ENCODE peak calls at places on chromosomes 2 and 18, in five cellular contexts. One of them, this sample, is unnamed.

GRCh38 chr2:70340921-70341765 is 39.3 kb upstream of the FAM136A start:
- DNase-seq in fibroblast of mammary gland: peak
- DNase-seq in posterior vena cava: no peak
- DNase-seq in heart right ventricle: no peak
- DNase-seq in effector memory CD8-positive, alpha-beta T cell: peak
- DNase-seq in this sample: peak

GRCh38 chr2:238284802-238285515 is 3.5 kb downstream of the PER2 start:
- DNase-seq in fibroblast of mammary gland: no peak
- DNase-seq in posterior vena cava: peak
- DNase-seq in heart right ventricle: no peak
- DNase-seq in effector memory CD8-positive, alpha-beta T cell: no peak
- DNase-seq in this sample: no peak

GRCh38 chr18:9762561-9762960 is 54.5 kb downstream of the RAB31 start:
- DNase-seq in fibroblast of mammary gland: no peak
- DNase-seq in posterior vena cava: no peak
- DNase-seq in heart right ventricle: no peak
- DNase-seq in effector memory CD8-positive, alpha-beta T cell: no peak
- DNase-seq in this sample: no peak

GRCh38 chr2:109238580-109238979 is 109.6 kb downstream of the SH3RF3 start:
- DNase-seq in fibroblast of mammary gland: peak
- DNase-seq in posterior vena cava: peak
- DNase-seq in heart right ventricle: peak
- DNase-seq in effector memory CD8-positive, alpha-beta T cell: peak
- DNase-seq in this sample: peak

GRCh38 chr2:236209996-236210395 is 41.8 kb upstream of the GBX2 start:
- DNase-seq in fibroblast of mammary gland: no peak
- DNase-seq in posterior vena cava: no peak
- DNase-seq in heart right ventricle: no peak
- DNase-seq in effector memory CD8-positive, alpha-beta T cell: no peak
- DNase-seq in this sample: no peak

GRCh38 chr2:27967076-27967475 is 76.5 kb downstream of the BABAM2 start:
- DNase-seq in fibroblast of mammary gland: peak
- DNase-seq in posterior vena cava: no peak
- DNase-seq in heart right ventricle: no peak
- DNase-seq in effector memory CD8-positive, alpha-beta T cell: no peak
- DNase-seq in this sample: no peak

GRCh38 chr2:232521098-232521497 is 910 bp downstream of the PRSS56 start:
- DNase-seq in fibroblast of mammary gland: no peak
- DNase-seq in posterior vena cava: no peak
- DNase-seq in heart right ventricle: no peak
- DNase-seq in effector memory CD8-positive, alpha-beta T cell: no peak
- DNase-seq in this sample: no peak

GRCh38 chr2:170245312-170245711 is 67.4 kb downstream of the MYO3B start:
- DNase-seq in fibroblast of mammary gland: no peak
- DNase-seq in posterior vena cava: no peak
- DNase-seq in heart right ventricle: no peak
- DNase-seq in effector memory CD8-positive, alpha-beta T cell: no peak
- DNase-seq in this sample: no peak

GRCh38 chr18:35490894-35491688 is 6.7 kb downstream of the INO80C start:
- DNase-seq in fibroblast of mammary gland: no peak
- DNase-seq in posterior vena cava: no peak
- DNase-seq in heart right ventricle: no peak
- DNase-seq in effector memory CD8-positive, alpha-beta T cell: no peak
- DNase-seq in this sample: peak

GRCh38 chr2:64865073-64865830 is 123.9 kb upstream of the SLC1A4 start:
- DNase-seq in fibroblast of mammary gland: peak
- DNase-seq in posterior vena cava: peak
- DNase-seq in heart right ventricle: peak
- DNase-seq in effector memory CD8-positive, alpha-beta T cell: peak
- DNase-seq in this sample: peak

GRCh38 chr2:14422426-14422825 is 210.1 kb upstream of the LRATD1 start:
- DNase-seq in fibroblast of mammary gland: no peak
- DNase-seq in posterior vena cava: no peak
- DNase-seq in heart right ventricle: no peak
- DNase-seq in effector memory CD8-positive, alpha-beta T cell: no peak
- DNase-seq in this sample: no peak

GRCh38 chr18:36179562-36180334 is 7.5 kb upstream of the MOCOS start:
- DNase-seq in fibroblast of mammary gland: peak
- DNase-seq in posterior vena cava: peak
- DNase-seq in heart right ventricle: peak
- DNase-seq in effector memory CD8-positive, alpha-beta T cell: no peak
- DNase-seq in this sample: peak

GRCh38 chr2:191333911-191334357 is 88.7 kb downstream of the MYO1B start:
- DNase-seq in fibroblast of mammary gland: peak
- DNase-seq in posterior vena cava: no peak
- DNase-seq in heart right ventricle: no peak
- DNase-seq in effector memory CD8-positive, alpha-beta T cell: no peak
- DNase-seq in this sample: peak

GRCh38 chr2:4556136-4556535 is 852.8 kb downstream of the DCDC2C start:
- DNase-seq in fibroblast of mammary gland: no peak
- DNase-seq in posterior vena cava: no peak
- DNase-seq in heart right ventricle: no peak
- DNase-seq in effector memory CD8-positive, alpha-beta T cell: no peak
- DNase-seq in this sample: peak

GRCh38 chr2:26175716-26176615 is 3.1 kb downstream of the GAREM2 start:
- DNase-seq in fibroblast of mammary gland: no peak
- DNase-seq in posterior vena cava: no peak
- DNase-seq in heart right ventricle: no peak
- DNase-seq in effector memory CD8-positive, alpha-beta T cell: no peak
- DNase-seq in this sample: no peak

GRCh38 chr18:79610461-79611039 is 69.1 kb upstream of the CTDP1 start:
- DNase-seq in fibroblast of mammary gland: no peak
- DNase-seq in posterior vena cava: peak
- DNase-seq in heart right ventricle: peak
- DNase-seq in effector memory CD8-positive, alpha-beta T cell: no peak
- DNase-seq in this sample: no peak

GRCh38 chr18:7902399-7902839 is 335.3 kb downstream of the PTPRM start:
- DNase-seq in fibroblast of mammary gland: peak
- DNase-seq in posterior vena cava: no peak
- DNase-seq in heart right ventricle: no peak
- DNase-seq in effector memory CD8-positive, alpha-beta T cell: no peak
- DNase-seq in this sample: peak

GRCh38 chr2:215283221-215283620 is 28.6 kb upstream of the ATIC start:
- DNase-seq in fibroblast of mammary gland: no peak
- DNase-seq in posterior vena cava: no peak
- DNase-seq in heart right ventricle: no peak
- DNase-seq in effector memory CD8-positive, alpha-beta T cell: no peak
- DNase-seq in this sample: no peak

GRCh38 chr2:113273031-113273551 is 5.6 kb downstream of the PAX8 start:
- DNase-seq in fibroblast of mammary gland: peak
- DNase-seq in posterior vena cava: peak
- DNase-seq in heart right ventricle: no peak
- DNase-seq in effector memory CD8-positive, alpha-beta T cell: no peak
- DNase-seq in this sample: peak

GRCh38 chr18:36814994-36815393 is 13.8 kb downstream of the TPGS2 start:
- DNase-seq in fibroblast of mammary gland: no peak
- DNase-seq in posterior vena cava: no peak
- DNase-seq in heart right ventricle: no peak
- DNase-seq in effector memory CD8-positive, alpha-beta T cell: no peak
- DNase-seq in this sample: no peak

GRCh38 chr2:170006592-170007327 is 171.2 kb upstream of the MYO3B start:
- DNase-seq in fibroblast of mammary gland: no peak
- DNase-seq in posterior vena cava: no peak
- DNase-seq in heart right ventricle: no peak
- DNase-seq in effector memory CD8-positive, alpha-beta T cell: no peak
- DNase-seq in this sample: peak

GRCh38 chr2:45747363-45747762 is 95.9 kb downstream of the PRKCE start:
- DNase-seq in fibroblast of mammary gland: no peak
- DNase-seq in posterior vena cava: no peak
- DNase-seq in heart right ventricle: no peak
- DNase-seq in effector memory CD8-positive, alpha-beta T cell: no peak
- DNase-seq in this sample: no peak

GRCh38 chr2:165055081-165055879 is 100.0 kb upstream of the SLC38A11 start:
- DNase-seq in fibroblast of mammary gland: no peak
- DNase-seq in posterior vena cava: no peak
- DNase-seq in heart right ventricle: no peak
- DNase-seq in effector memory CD8-positive, alpha-beta T cell: no peak
- DNase-seq in this sample: peak